ENCODE peak calls at places on chromosome 19, in ten cellular contexts. I is endodermal cell; N is GM03348; A is fibroblast of mammary gland; D is pancreas; V is WERI-Rb-1; Z is heart left ventricle; S is stimulated activated CD4-positive, alpha-beta T cell treated with anti-CD3 and anti-CD28 coated beads, Interleukin-1b, Interleukin-23, amount 100 ng/mL, for 1 hour; X is coronary artery; P is Panc1. M is an unnamed sample.

GRCh38 chr19:4660181-4660791 is 9.9 kb downstream of the MYDGF start:
- DNase-seq in V (peak; percentile 71), D (no peak), Z (peak; percentile 43), A (no peak), S (no peak), I (peak; percentile 92), N (no peak), X (no peak), P (no peak), M (peak; percentile 58)

GRCh38 chr19:19554074-19555023 is 16.3 kb downstream of the CILP2 start:
- DNase-seq in D (no peak), I (peak; percentile 91), A (peak; percentile 48), V (peak; percentile 55), P (no peak), N (peak; percentile 89), S (peak; percentile 45), Z (peak; percentile 51), X (no peak), M (peak; percentile 85)

GRCh38 chr19:11978492-11979100 is 13.8 kb downstream of the ZNF763 start:
- DNase-seq in D (no peak), P (no peak), V (no peak), X (no peak), S (no peak), A (no peak), Z (no peak), I (no peak), N (no peak), M (no peak)

GRCh38 chr19:369876-370275 is 25.3 kb upstream of the MIER2 start:
- DNase-seq in I (peak; percentile 28), X (peak; percentile 61), N (no peak), A (no peak), D (no peak), V (no peak), S (no peak), P (no peak), Z (no peak), M (no peak)

GRCh38 chr19:49073514-49074378 is 1.2 kb upstream of the KCNA7 start:
- DNase-seq in N (no peak), S (no peak), P (no peak), V (peak; percentile 83), Z (no peak), X (no peak), A (peak; percentile 18), D (no peak), I (peak; percentile 80), M (peak; percentile 60)

GRCh38 chr19:11435833-11436313 is 438 bp downstream of the PRKCSH start:
- DNase-seq in P (no peak), A (peak; percentile 20), D (peak; percentile 47), I (no peak), Z (no peak), V (no peak), N (peak; percentile 49), X (no peak), S (no peak), M (peak; percentile 55)

GRCh38 chr19:18392417-18392816 is 5.0 kb downstream of the LRRC25 start:
- DNase-seq in V (no peak), A (peak; percentile 53), I (no peak), X (no peak), D (no peak), N (no peak), P (no peak), S (no peak), Z (peak; percentile 61), M (no peak)

GRCh38 chr19:32886241-32886640 is 16.7 kb upstream of the SLC7A9 start:
- DNase-seq in Z (no peak), S (no peak), I (no peak), P (no peak), N (no peak), X (no peak), D (no peak), V (no peak), A (no peak), M (no peak)

GRCh38 chr19:14416743-14417214 is 2.4 kb downstream of the DDX39A start:
- DNase-seq in S (no peak), P (no peak), Z (no peak), X (no peak), I (no peak), N (no peak), V (no peak), A (peak; percentile 65), D (no peak), M (no peak)

GRCh38 chr19:20259615-20260014 is 92.6 kb downstream of the ZNF486 start:
- DNase-seq in D (no peak), X (no peak), V (no peak), N (no peak), Z (no peak), S (no peak), A (no peak), I (peak; percentile 66), P (no peak), M (no peak)

GRCh38 chr19:49692102-49692599 is 1.2 kb downstream of the CPT1C start:
- DNase-seq in A (no peak), I (no peak), Z (no peak), X (no peak), D (no peak), V (no peak), P (no peak), S (no peak), N (no peak), M (no peak)

GRCh38 chr19:16703677-16704076 is 16.0 kb upstream of the NWD1 start:
- DNase-seq in D (no peak), V (no peak), Z (no peak), A (no peak), S (no peak), X (no peak), N (no peak), I (no peak), P (no peak), M (no peak)

GRCh38 chr19:6126335-6126974 is 9.0 kb upstream of the ACSBG2 start:
- DNase-seq in Z (no peak), P (peak; percentile 46), V (peak; percentile 41), X (no peak), I (peak; percentile 52), S (no peak), N (peak; percentile 21), A (peak; percentile 69), D (no peak), M (peak; percentile 55)

GRCh38 chr19:49858591-49858985 is 7.6 kb downstream of the PTOV1 start:
- DNase-seq in V (no peak), Z (no peak), S (no peak), I (no peak), D (no peak), A (no peak), N (no peak), X (no peak), P (no peak), M (no peak)